ENCODE peak calls at places on chromosomes 2 and 18, in seven cellular contexts. One of them, this sample, is unnamed.

GRCh38 chr2:25338401-25338800 is 3.3 kb downstream of the DNMT3A start:
- DNase-seq in AG10803: no peak
- DNase-seq in astrocyte of the cerebellum: no peak
- DNase-seq in testis: no peak
- DNase-seq in IMR-90: no peak
- DNase-seq in GM12878: no peak
- DNase-seq in esophagus squamous epithelium: no peak
- DNase-seq in this sample: no peak

GRCh38 chr2:31070339-31070738 is 67.9 kb downstream of the GALNT14 start:
- DNase-seq in AG10803: no peak
- DNase-seq in astrocyte of the cerebellum: no peak
- DNase-seq in testis: no peak
- DNase-seq in IMR-90: no peak
- DNase-seq in GM12878: no peak
- DNase-seq in esophagus squamous epithelium: no peak
- DNase-seq in this sample: no peak

GRCh38 chr2:241312082-241312481 is 3.4 kb downstream of the HDLBP start:
- DNase-seq in AG10803: peak
- DNase-seq in astrocyte of the cerebellum: no peak
- DNase-seq in testis: no peak
- DNase-seq in IMR-90: peak
- DNase-seq in GM12878: no peak
- DNase-seq in esophagus squamous epithelium: no peak
- DNase-seq in this sample: no peak

GRCh38 chr18:36322408-36322728 is 24.9 kb downstream of the FHOD3 start:
- DNase-seq in AG10803: no peak
- DNase-seq in astrocyte of the cerebellum: no peak
- DNase-seq in testis: no peak
- DNase-seq in IMR-90: no peak
- DNase-seq in GM12878: no peak
- DNase-seq in esophagus squamous epithelium: no peak
- DNase-seq in this sample: no peak

GRCh38 chr2:78383576-78383975 is 641.9 kb upstream of the REG3G start:
- DNase-seq in AG10803: no peak
- DNase-seq in astrocyte of the cerebellum: no peak
- DNase-seq in testis: no peak
- DNase-seq in IMR-90: no peak
- DNase-seq in GM12878: no peak
- DNase-seq in esophagus squamous epithelium: no peak
- DNase-seq in this sample: no peak

GRCh38 chr2:154532763-154533162 is 165.7 kb upstream of the KCNJ3 start:
- DNase-seq in AG10803: no peak
- DNase-seq in astrocyte of the cerebellum: no peak
- DNase-seq in testis: no peak
- DNase-seq in IMR-90: no peak
- DNase-seq in GM12878: no peak
- DNase-seq in esophagus squamous epithelium: no peak
- DNase-seq in this sample: no peak

GRCh38 chr2:158745067-158745865 is 49.9 kb upstream of the DAPL1 start:
- DNase-seq in AG10803: peak
- DNase-seq in astrocyte of the cerebellum: peak
- DNase-seq in testis: peak
- DNase-seq in IMR-90: peak
- DNase-seq in GM12878: no peak
- DNase-seq in esophagus squamous epithelium: no peak
- DNase-seq in this sample: no peak

GRCh38 chr2:42971947-42972736 is 179.8 kb upstream of the HAAO start:
- DNase-seq in AG10803: peak
- DNase-seq in astrocyte of the cerebellum: no peak
- DNase-seq in testis: no peak
- DNase-seq in IMR-90: peak
- DNase-seq in GM12878: peak
- DNase-seq in esophagus squamous epithelium: no peak
- DNase-seq in this sample: no peak

GRCh38 chr2:218146056-218146455 is 20.2 kb downstream of the CXCR2 start:
- DNase-seq in AG10803: peak
- DNase-seq in astrocyte of the cerebellum: no peak
- DNase-seq in testis: no peak
- DNase-seq in IMR-90: peak
- DNase-seq in GM12878: no peak
- DNase-seq in esophagus squamous epithelium: no peak
- DNase-seq in this sample: no peak

GRCh38 chr18:79458131-79458838 is 62.6 kb downstream of the NFATC1 start:
- DNase-seq in AG10803: peak
- DNase-seq in astrocyte of the cerebellum: peak
- DNase-seq in testis: peak
- DNase-seq in IMR-90: peak
- DNase-seq in GM12878: no peak
- DNase-seq in esophagus squamous epithelium: no peak
- DNase-seq in this sample: peak

GRCh38 chr2:231932711-231932970 is 6.4 kb upstream of the NPPC start:
- DNase-seq in AG10803: peak
- DNase-seq in astrocyte of the cerebellum: no peak
- DNase-seq in testis: no peak
- DNase-seq in IMR-90: no peak
- DNase-seq in GM12878: no peak
- DNase-seq in esophagus squamous epithelium: no peak
- DNase-seq in this sample: no peak

GRCh38 chr2:10877691-10878111 is 34.0 kb upstream of the KCNF1 start:
- DNase-seq in AG10803: no peak
- DNase-seq in astrocyte of the cerebellum: no peak
- DNase-seq in testis: no peak
- DNase-seq in IMR-90: peak
- DNase-seq in GM12878: no peak
- DNase-seq in esophagus squamous epithelium: no peak
- DNase-seq in this sample: no peak

GRCh38 chr2:70118798-70119454 is 31.6 kb downstream of the PCBP1 start:
- DNase-seq in AG10803: no peak
- DNase-seq in astrocyte of the cerebellum: no peak
- DNase-seq in testis: peak
- DNase-seq in IMR-90: no peak
- DNase-seq in GM12878: no peak
- DNase-seq in esophagus squamous epithelium: no peak
- DNase-seq in this sample: no peak

GRCh38 chr2:31962757-31963361 is 47.9 kb downstream of the MEMO1 start:
- DNase-seq in AG10803: no peak
- DNase-seq in astrocyte of the cerebellum: no peak
- DNase-seq in testis: no peak
- DNase-seq in IMR-90: no peak
- DNase-seq in GM12878: no peak
- DNase-seq in esophagus squamous epithelium: no peak
- DNase-seq in this sample: no peak

GRCh38 chr2:26569216-26570082 is 71.7 kb downstream of the CIB4 start:
- DNase-seq in AG10803: no peak
- DNase-seq in astrocyte of the cerebellum: no peak
- DNase-seq in testis: no peak
- DNase-seq in IMR-90: no peak
- DNase-seq in GM12878: no peak
- DNase-seq in esophagus squamous epithelium: no peak
- DNase-seq in this sample: no peak

GRCh38 chr2:70443726-70444125 is 109.9 kb downstream of the TGFA start:
- DNase-seq in AG10803: no peak
- DNase-seq in astrocyte of the cerebellum: no peak
- DNase-seq in testis: no peak
- DNase-seq in IMR-90: no peak
- DNase-seq in GM12878: no peak
- DNase-seq in esophagus squamous epithelium: no peak
- DNase-seq in this sample: no peak

GRCh38 chr2:187169864-187170263 is 278.2 kb downstream of the CALCRL start:
- DNase-seq in AG10803: no peak
- DNase-seq in astrocyte of the cerebellum: no peak
- DNase-seq in testis: no peak
- DNase-seq in IMR-90: no peak
- DNase-seq in GM12878: no peak
- DNase-seq in esophagus squamous epithelium: no peak
- DNase-seq in this sample: no peak

GRCh38 chr2:206526416-206526815 is 83.1 kb downstream of the ADAM23 start:
- DNase-seq in AG10803: no peak
- DNase-seq in astrocyte of the cerebellum: no peak
- DNase-seq in testis: no peak
- DNase-seq in IMR-90: no peak
- DNase-seq in GM12878: no peak
- DNase-seq in esophagus squamous epithelium: no peak
- DNase-seq in this sample: no peak

GRCh38 chr2:168740360-168740759 is 62.1 kb upstream of the NOSTRIN start:
- DNase-seq in AG10803: no peak
- DNase-seq in astrocyte of the cerebellum: no peak
- DNase-seq in testis: no peak
- DNase-seq in IMR-90: peak
- DNase-seq in GM12878: no peak
- DNase-seq in esophagus squamous epithelium: no peak
- DNase-seq in this sample: no peak

GRCh38 chr2:240986787-240987411 is 11.5 kb upstream of the SNED1 start:
- DNase-seq in AG10803: peak
- DNase-seq in astrocyte of the cerebellum: no peak
- DNase-seq in testis: no peak
- DNase-seq in IMR-90: peak
- DNase-seq in GM12878: no peak
- DNase-seq in esophagus squamous epithelium: no peak
- DNase-seq in this sample: no peak

GRCh38 chr2:219221956-219222518 is 3.3 kb upstream of the ABCB6 start:
- DNase-seq in AG10803: no peak
- DNase-seq in astrocyte of the cerebellum: no peak
- DNase-seq in testis: no peak
- DNase-seq in IMR-90: no peak
- DNase-seq in GM12878: no peak
- DNase-seq in esophagus squamous epithelium: no peak
- DNase-seq in this sample: no peak

GRCh38 chr18:57428221-57429150 is 6.7 kb upstream of the ONECUT2 start:
- DNase-seq in AG10803: no peak
- DNase-seq in astrocyte of the cerebellum: no peak
- DNase-seq in testis: peak
- DNase-seq in IMR-90: no peak
- DNase-seq in GM12878: no peak
- DNase-seq in esophagus squamous epithelium: no peak
- DNase-seq in this sample: no peak

GRCh38 chr2:197249771-197250397 is 60.7 kb downstream of the ANKRD44 start:
- DNase-seq in AG10803: no peak
- DNase-seq in astrocyte of the cerebellum: no peak
- DNase-seq in testis: no peak
- DNase-seq in IMR-90: no peak
- DNase-seq in GM12878: no peak
- DNase-seq in esophagus squamous epithelium: no peak
- DNase-seq in this sample: no peak
- H3K4me3 ChIP-seq in AG10803: no peak
- H3K4me3 ChIP-seq in astrocyte of the cerebellum: no peak
- H3K4me3 ChIP-seq in testis: no peak
- H3K4me3 ChIP-seq in IMR-90: no peak
- H3K4me3 ChIP-seq in GM12878: peak
- H3K4me3 ChIP-seq in esophagus squamous epithelium: no peak
- H3K4me3 ChIP-seq in this sample: no peak

GRCh38 chr18:13440277-13441248 is 222.0 kb downstream of the LDLRAD4 start:
- DNase-seq in AG10803: no peak
- DNase-seq in astrocyte of the cerebellum: no peak
- DNase-seq in testis: no peak
- DNase-seq in IMR-90: no peak
- DNase-seq in GM12878: no peak
- DNase-seq in esophagus squamous epithelium: no peak
- DNase-seq in this sample: no peak
- TF ChIP-seq CTCF in AG10803: no peak
- TF ChIP-seq CTCF in astrocyte of the cerebellum: no peak
- TF ChIP-seq CTCF in testis: no peak
- TF ChIP-seq CTCF in IMR-90: no peak
- TF ChIP-seq CTCF in GM12878: no peak
- TF ChIP-seq CTCF in esophagus squamous epithelium: no peak
- TF ChIP-seq CTCF in this sample: peak

GRCh38 chr2:74906395-74906794 is 52.0 kb upstream of the POLE4 start:
- DNase-seq in AG10803: no peak
- DNase-seq in astrocyte of the cerebellum: no peak
- DNase-seq in testis: no peak
- DNase-seq in IMR-90: no peak
- DNase-seq in GM12878: no peak
- DNase-seq in esophagus squamous epithelium: no peak
- DNase-seq in this sample: no peak

GRCh38 chr2:74910245-74910644 is 48.2 kb upstream of the POLE4 start:
- DNase-seq in AG10803: no peak
- DNase-seq in astrocyte of the cerebellum: no peak
- DNase-seq in testis: no peak
- DNase-seq in IMR-90: peak
- DNase-seq in GM12878: no peak
- DNase-seq in esophagus squamous epithelium: no peak
- DNase-seq in this sample: no peak

GRCh38 chr2:74911061-74911460 is 47.4 kb upstream of the POLE4 start:
- DNase-seq in AG10803: no peak
- DNase-seq in astrocyte of the cerebellum: no peak
- DNase-seq in testis: no peak
- DNase-seq in IMR-90: no peak
- DNase-seq in GM12878: no peak
- DNase-seq in esophagus squamous epithelium: no peak
- DNase-seq in this sample: no peak

GRCh38 chr2:74908763-74909444 is 49.5 kb upstream of the POLE4 start:
- DNase-seq in AG10803: peak
- DNase-seq in astrocyte of the cerebellum: no peak
- DNase-seq in testis: no peak
- DNase-seq in IMR-90: no peak
- DNase-seq in GM12878: no peak
- DNase-seq in esophagus squamous epithelium: no peak
- DNase-seq in this sample: no peak
- H3K4me3 ChIP-seq in AG10803: peak
- H3K4me3 ChIP-seq in astrocyte of the cerebellum: peak
- H3K4me3 ChIP-seq in testis: peak
- H3K4me3 ChIP-seq in IMR-90: no peak
- H3K4me3 ChIP-seq in GM12878: no peak
- H3K4me3 ChIP-seq in esophagus squamous epithelium: peak
- H3K4me3 ChIP-seq in this sample: peak

GRCh38 chr2:102593516-102593915 is 25.8 kb upstream of the SLC9A2 start:
- DNase-seq in AG10803: no peak
- DNase-seq in astrocyte of the cerebellum: no peak
- DNase-seq in testis: no peak
- DNase-seq in IMR-90: no peak
- DNase-seq in GM12878: no peak
- DNase-seq in esophagus squamous epithelium: no peak
- DNase-seq in this sample: no peak

GRCh38 chr2:102592601-102593000 is 26.8 kb upstream of the SLC9A2 start:
- DNase-seq in AG10803: no peak
- DNase-seq in astrocyte of the cerebellum: no peak
- DNase-seq in testis: peak
- DNase-seq in IMR-90: peak
- DNase-seq in GM12878: no peak
- DNase-seq in esophagus squamous epithelium: no peak
- DNase-seq in this sample: no peak

GRCh38 chr2:102601730-102602129 is 17.6 kb upstream of the SLC9A2 start:
- DNase-seq in AG10803: no peak
- DNase-seq in astrocyte of the cerebellum: no peak
- DNase-seq in testis: no peak
- DNase-seq in IMR-90: no peak
- DNase-seq in GM12878: no peak
- DNase-seq in esophagus squamous epithelium: no peak
- DNase-seq in this sample: no peak

GRCh38 chr2:102599486-102599885 is 19.9 kb upstream of the SLC9A2 start:
- DNase-seq in AG10803: no peak
- DNase-seq in astrocyte of the cerebellum: no peak
- DNase-seq in testis: no peak
- DNase-seq in IMR-90: no peak
- DNase-seq in GM12878: no peak
- DNase-seq in esophagus squamous epithelium: no peak
- DNase-seq in this sample: no peak

DNA sequence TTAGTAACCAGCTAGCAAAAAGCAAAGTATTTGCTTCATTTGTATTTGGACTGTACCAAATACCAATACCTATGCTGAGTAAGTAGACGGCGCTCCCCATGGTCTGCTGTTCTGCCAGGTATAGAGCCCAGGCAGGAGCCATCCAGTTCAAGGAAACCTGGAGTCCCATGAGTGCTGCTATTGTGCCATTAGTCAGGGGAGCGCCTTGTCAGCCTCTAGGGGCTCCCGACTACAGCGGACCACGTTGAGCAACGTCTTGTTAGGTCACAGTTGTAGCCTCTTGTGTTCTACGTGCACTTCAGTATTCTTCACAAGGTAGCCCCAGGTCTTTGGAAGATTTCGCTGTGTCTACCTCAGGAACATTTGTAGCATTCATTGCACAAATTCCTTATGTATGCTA is 21.6 kb upstream of the SLC9A2 start:
- DNase-seq in AG10803: no peak
- DNase-seq in astrocyte of the cerebellum: no peak
- DNase-seq in testis: no peak
- DNase-seq in IMR-90: no peak
- DNase-seq in GM12878: no peak
- DNase-seq in esophagus squamous epithelium: no peak
- DNase-seq in this sample: no peak
- TF ChIP-seq CTCF in AG10803: no peak
- TF ChIP-seq CTCF in astrocyte of the cerebellum: no peak
- TF ChIP-seq CTCF in testis: no peak
- TF ChIP-seq CTCF in IMR-90: no peak
- TF ChIP-seq CTCF in GM12878: peak
- TF ChIP-seq CTCF in esophagus squamous epithelium: no peak
- TF ChIP-seq CTCF in this sample: no peak